ENCODE peak calls at places on chromosomes 11 and 22, in ten cellular contexts. C is EH; W is mucosa of gallbladder; O is ovary; Q is cortex of kidney; P is stimulated activated CD4-positive, alpha-beta T cell treated with anti-CD3 and anti-CD28 coated beads, Interleukin-15, amount 100 ng/mL, for 48 hours; M is nucleus accumbens; G is HFF-Myc; T is AG04450; R is ELR. D is an unnamed sample.

GRCh38 chr11:58963551-58964075 is 24.3 kb downstream of the GLYATL1 start:
- DNase-seq in P (no peak), Q (no peak), C (peak), O (no peak), W (peak), R (no peak), G (peak), M (no peak), T (peak), D (no peak)

GRCh38 chr11:123272565-123272964 is 77.5 kb upstream of the CLMP start:
- DNase-seq in T (no peak), G (no peak), P (no peak), Q (no peak), R (no peak), O (no peak), W (no peak), M (no peak), C (no peak), D (no peak)

GRCh38 chr11:45017329-45017728 is 66.6 kb upstream of the TP53I11 start:
- DNase-seq in P (no peak), G (no peak), O (no peak), W (no peak), C (no peak), M (no peak), Q (no peak), R (no peak), T (no peak), D (no peak)

GRCh38 chr11:235180-235997 is 753 bp downstream of the SIRT3 start:
- DNase-seq in M (no peak), G (no peak), O (no peak), C (peak), Q (no peak), R (no peak), P (no peak), W (no peak), T (no peak), D (peak)

GRCh38 chr11:121194731-121195596 is 93.9 kb downstream of the TECTA start:
- DNase-seq in G (peak), C (peak), W (peak), Q (no peak), P (peak), R (peak), T (peak), M (peak), O (peak), D (no peak)

GRCh38 chr11:63671322-63672155 is at the start of gene ATL3:
- DNase-seq in Q (peak), M (peak), G (peak), R (peak), T (peak), O (peak), P (peak), C (peak), W (peak), D (peak)

GRCh38 chr22:17264321-17265052 is 45.3 kb upstream of the ADA2 start:
- DNase-seq in M (no peak), R (no peak), P (no peak), G (peak), C (peak), T (no peak), Q (no peak), W (no peak), O (peak), D (no peak)

GRCh38 chr22:25066861-25067435 is 114.4 kb downstream of the KIAA1671 start:
- DNase-seq in T (no peak), C (no peak), P (no peak), R (no peak), M (no peak), O (no peak), G (no peak), W (no peak), Q (no peak), D (no peak)

GRCh38 chr11:2748061-2748813 is 48.4 kb upstream of the KCNQ1OT1 start:
- DNase-seq in R (no peak), C (no peak), M (no peak), P (no peak), Q (no peak), G (no peak), T (no peak), W (no peak), O (no peak), D (peak)

GRCh38 chr11:15769203-15769602 is 587.1 kb downstream of the SOX6 start:
- DNase-seq in C (no peak), M (no peak), O (no peak), T (no peak), P (no peak), Q (no peak), G (no peak), W (peak), R (no peak), D (no peak)

GRCh38 chr11:32215157-32215556 is 124.3 kb downstream of the RCN1 start:
- DNase-seq in Q (no peak), W (no peak), G (no peak), M (no peak), P (no peak), R (no peak), T (no peak), C (no peak), O (no peak), D (no peak)

GRCh38 chr22:39419911-39420310 is 20.3 kb downstream of the TAB1 start:
- DNase-seq in R (no peak), C (no peak), W (no peak), M (no peak), O (no peak), T (no peak), Q (no peak), G (no peak), P (no peak), D (no peak)

GRCh38 chr11:4916581-4916980 is 2.6 kb downstream of the OR51G2 start:
- DNase-seq in P (no peak), R (no peak), M (no peak), W (no peak), Q (no peak), G (no peak), O (no peak), T (no peak), C (no peak), D (no peak)

GRCh38 chr11:126512251-126512650 is 156.8 kb downstream of the ST3GAL4 start:
- DNase-seq in T (no peak), C (no peak), P (no peak), W (no peak), R (no peak), G (no peak), O (no peak), Q (no peak), M (no peak), D (peak)

GRCh38 chr22:35835998-35836691 is 118.5 kb downstream of the APOL5 start:
- DNase-seq in Q (no peak), R (peak), P (no peak), W (peak), C (peak), G (peak), O (peak), M (no peak), T (peak), D (peak)

GRCh38 chr11:22878604-22879003 is 18.3 kb upstream of the CCDC179 start:
- DNase-seq in R (no peak), M (no peak), T (no peak), O (no peak), W (no peak), C (no peak), Q (no peak), G (no peak), P (no peak), D (no peak)

GRCh38 chr11:118473537-118473936 is 37.2 kb downstream of the KMT2A start:
- DNase-seq in O (no peak), Q (no peak), M (no peak), P (no peak), T (no peak), G (no peak), R (no peak), W (no peak), C (no peak), D (no peak)

GRCh38 chr22:50165438-50166123 is 5.0 kb upstream of the PANX2 start:
- DNase-seq in Q (no peak), M (no peak), O (no peak), C (no peak), R (no peak), W (no peak), T (no peak), G (no peak), P (no peak), D (peak)

GRCh38 chr11:134524201-134524600 is 112.2 kb upstream of the B3GAT1 start:
- DNase-seq in G (no peak), O (no peak), T (no peak), R (no peak), C (no peak), Q (no peak), P (no peak), M (no peak), W (no peak), D (peak)

D was measured in sigmoid colon.